ENCODE peak calls at places on chromosomes 2 and 18, in four cellular contexts. One of them, this sample, is unnamed.

GRCh38 chr2:204749319-204749718 is 204.0 kb downstream of the PARD3B start:
- DNase-seq in mesendoderm: no peak
- DNase-seq in H1: no peak
- DNase-seq in IMR-90: peak
- DNase-seq in this sample: no peak

GRCh38 chr2:12202301-12202700 is 455.9 kb downstream of the LPIN1 start:
- DNase-seq in IMR-90: peak
- DNase-seq in mesendoderm: peak
- DNase-seq in H1: no peak
- DNase-seq in this sample: no peak

GRCh38 chr18:67305466-67305865 is 211.1 kb downstream of the DSEL start:
- DNase-seq in IMR-90: no peak
- DNase-seq in H1: no peak
- DNase-seq in mesendoderm: no peak
- DNase-seq in this sample: no peak

GRCh38 chr2:98043101-98043500 is 43.9 kb upstream of the VWA3B start:
- DNase-seq in IMR-90: no peak
- DNase-seq in mesendoderm: peak
- DNase-seq in H1: no peak
- DNase-seq in this sample: no peak

GRCh38 chr2:20217041-20217970 is 7.6 kb downstream of the SDC1 start:
- DNase-seq in mesendoderm: no peak
- DNase-seq in IMR-90: no peak
- DNase-seq in H1: no peak
- DNase-seq in this sample: no peak

GRCh38 chr2:582792-583528 is 94.2 kb downstream of the TMEM18 start:
- DNase-seq in H1: no peak
- DNase-seq in mesendoderm: no peak
- DNase-seq in IMR-90: no peak
- DNase-seq in this sample: no peak

GRCh38 chr18:79949571-79950439 is 1.6 kb downstream of the SLC66A2 start:
- DNase-seq in IMR-90: no peak
- DNase-seq in mesendoderm: no peak
- DNase-seq in H1: no peak
- DNase-seq in this sample: peak

GRCh38 chr2:46275995-46276394 is 21.2 kb upstream of the EPAS1 start:
- DNase-seq in IMR-90: no peak
- DNase-seq in H1: no peak
- DNase-seq in mesendoderm: peak
- DNase-seq in this sample: peak

GRCh38 chr2:204468689-204469429 is 76.4 kb upstream of the PARD3B start:
- DNase-seq in mesendoderm: no peak
- DNase-seq in H1: no peak
- DNase-seq in IMR-90: peak
- DNase-seq in this sample: no peak

GRCh38 chr2:141703506-141703905 is 427.3 kb downstream of the LRP1B start:
- DNase-seq in IMR-90: no peak
- DNase-seq in H1: no peak
- DNase-seq in mesendoderm: no peak
- DNase-seq in this sample: no peak

GRCh38 chr2:231467613-231468525 is 3.6 kb upstream of the NCL start:
- DNase-seq in mesendoderm: no peak
- DNase-seq in IMR-90: no peak
- DNase-seq in H1: no peak
- DNase-seq in this sample: no peak

GRCh38 chr2:195612515-195613495 is 44.2 kb upstream of the SLC39A10 start:
- DNase-seq in IMR-90: peak
- DNase-seq in mesendoderm: peak
- DNase-seq in H1: peak
- DNase-seq in this sample: peak

GRCh38 chr18:37453754-37454153 is 111.8 kb downstream of the CELF4 start:
- DNase-seq in IMR-90: no peak
- DNase-seq in mesendoderm: no peak
- DNase-seq in H1: no peak
- DNase-seq in this sample: no peak

GRCh38 chr2:240411261-240412160 is 24.0 kb upstream of the GPC1 start:
- DNase-seq in IMR-90: no peak
- DNase-seq in mesendoderm: no peak
- DNase-seq in H1: no peak
- DNase-seq in this sample: peak

GRCh38 chr2:240412975-240413812 is 22.3 kb upstream of the GPC1 start:
- DNase-seq in mesendoderm: no peak
- DNase-seq in H1: no peak
- DNase-seq in IMR-90: no peak
- DNase-seq in this sample: peak

GRCh38 chr2:240410808-240411207 is 24.7 kb upstream of the GPC1 start:
- DNase-seq in H1: no peak
- DNase-seq in mesendoderm: no peak
- DNase-seq in IMR-90: no peak
- DNase-seq in this sample: peak

GRCh38 chr2:240413813-240414429 is 21.5 kb upstream of the GPC1 start:
- DNase-seq in H1: no peak
- DNase-seq in mesendoderm: no peak
- DNase-seq in IMR-90: no peak
- DNase-seq in this sample: peak

DNA sequence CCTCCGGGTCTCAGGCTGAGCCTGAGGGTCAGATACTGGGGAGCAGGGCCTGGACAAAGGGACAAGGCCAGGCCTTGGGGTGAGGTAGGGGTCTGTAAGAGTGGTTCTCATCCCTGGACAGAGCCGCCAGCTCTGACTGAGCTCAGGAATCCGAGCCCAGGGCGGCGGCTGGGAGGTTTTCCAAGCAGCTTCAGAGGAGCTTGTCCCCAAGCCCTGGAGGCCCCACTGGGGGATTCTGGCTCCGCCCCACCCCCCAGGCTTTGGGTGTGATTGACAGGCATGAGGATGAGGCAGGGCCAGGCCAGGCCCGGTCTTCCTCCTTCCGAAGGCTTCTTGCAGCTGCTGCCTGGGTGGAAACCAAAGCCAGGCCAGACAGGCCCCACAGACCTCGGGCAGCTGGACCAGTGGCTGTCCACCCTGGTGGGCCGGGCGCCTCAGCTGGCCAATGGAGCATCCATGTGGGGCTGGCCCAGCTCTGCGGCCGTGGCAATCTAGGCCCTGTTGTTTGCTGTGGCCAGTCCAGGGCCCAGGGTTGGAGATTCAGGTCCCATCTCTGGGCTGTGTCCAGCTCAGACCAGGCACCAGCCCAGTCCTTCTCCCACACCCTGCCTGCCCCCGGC is 23.1 kb upstream of the GPC1 start:
- DNase-seq in H1: no peak
- DNase-seq in IMR-90: no peak
- DNase-seq in mesendoderm: no peak
- DNase-seq in this sample: peak
- H3K56ac ChIP-seq in H1: no peak
- H3K56ac ChIP-seq in IMR-90: no peak
- H3K56ac ChIP-seq in mesendoderm: no peak
- H3K56ac ChIP-seq in this sample: no peak

GRCh38 chr2:239000089-239000488 is 152.2 kb downstream of the TWIST2 start:
- DNase-seq in mesendoderm: no peak
- DNase-seq in H1: no peak
- DNase-seq in IMR-90: no peak
- DNase-seq in this sample: no peak

GRCh38 chr2:238998775-238999174 is 150.9 kb downstream of the TWIST2 start:
- DNase-seq in mesendoderm: no peak
- DNase-seq in H1: no peak
- DNase-seq in IMR-90: no peak
- DNase-seq in this sample: no peak

GRCh38 chr2:238997684-238998083 is 149.8 kb downstream of the TWIST2 start:
- DNase-seq in H1: no peak
- DNase-seq in mesendoderm: no peak
- DNase-seq in IMR-90: no peak
- DNase-seq in this sample: no peak

GRCh38 chr2:239000500-239001073 is 152.7 kb downstream of the TWIST2 start:
- DNase-seq in mesendoderm: no peak
- DNase-seq in H1: no peak
- DNase-seq in IMR-90: no peak
- DNase-seq in this sample: no peak

GRCh38 chr2:238999290-238999741 is 151.4 kb downstream of the TWIST2 start:
- DNase-seq in IMR-90: no peak
- DNase-seq in H1: no peak
- DNase-seq in mesendoderm: no peak
- DNase-seq in this sample: no peak
- H3K56ac ChIP-seq in IMR-90: no peak
- H3K56ac ChIP-seq in H1: no peak
- H3K56ac ChIP-seq in mesendoderm: no peak
- H3K56ac ChIP-seq in this sample: no peak

GRCh38 chr18:63697261-63697660 is 5.5 kb upstream of the SERPINB11 start:
- DNase-seq in IMR-90: peak
- DNase-seq in H1: no peak
- DNase-seq in mesendoderm: no peak
- DNase-seq in this sample: no peak
- H3K56ac ChIP-seq in IMR-90: no peak
- H3K56ac ChIP-seq in H1: no peak
- H3K56ac ChIP-seq in mesendoderm: no peak
- H3K56ac ChIP-seq in this sample: no peak

GRCh38 chr2:120029672-120030640 is 17.1 kb downstream of the EPB41L5 start:
- DNase-seq in IMR-90: no peak
- DNase-seq in H1: no peak
- DNase-seq in mesendoderm: no peak
- DNase-seq in this sample: no peak
- H3K56ac ChIP-seq in IMR-90: no peak
- H3K56ac ChIP-seq in H1: no peak
- H3K56ac ChIP-seq in mesendoderm: no peak
- H3K56ac ChIP-seq in this sample: no peak

GRCh38 chr2:121667618-121668017 is 18.4 kb upstream of the CLASP1 start:
- DNase-seq in IMR-90: no peak
- DNase-seq in H1: no peak
- DNase-seq in mesendoderm: no peak
- DNase-seq in this sample: no peak
- H3K56ac ChIP-seq in IMR-90: no peak
- H3K56ac ChIP-seq in H1: no peak
- H3K56ac ChIP-seq in mesendoderm: no peak
- H3K56ac ChIP-seq in this sample: no peak

GRCh38 chr2:59233448-59233847 is 992.3 kb upstream of the FANCL start:
- DNase-seq in IMR-90: no peak
- DNase-seq in H1: no peak
- DNase-seq in mesendoderm: no peak
- DNase-seq in this sample: no peak

GRCh38 chr2:59232394-59233165 is 991.5 kb upstream of the FANCL start:
- DNase-seq in IMR-90: no peak
- DNase-seq in H1: no peak
- DNase-seq in mesendoderm: no peak
- DNase-seq in this sample: no peak

GRCh38 chr2:59233910-59234309 is 992.8 kb upstream of the FANCL start:
- DNase-seq in H1: no peak
- DNase-seq in IMR-90: no peak
- DNase-seq in mesendoderm: no peak
- DNase-seq in this sample: no peak

GRCh38 chr2:59236723-59237122 is 995.6 kb upstream of the FANCL start:
- DNase-seq in IMR-90: no peak
- DNase-seq in mesendoderm: no peak
- DNase-seq in H1: no peak
- DNase-seq in this sample: no peak

GRCh38 chr2:59237311-59237710 is 996.2 kb upstream of the FANCL start:
- DNase-seq in H1: no peak
- DNase-seq in IMR-90: no peak
- DNase-seq in mesendoderm: no peak
- DNase-seq in this sample: no peak
- H3K56ac ChIP-seq in H1: no peak
- H3K56ac ChIP-seq in IMR-90: no peak
- H3K56ac ChIP-seq in mesendoderm: no peak
- H3K56ac ChIP-seq in this sample: no peak

DNA sequence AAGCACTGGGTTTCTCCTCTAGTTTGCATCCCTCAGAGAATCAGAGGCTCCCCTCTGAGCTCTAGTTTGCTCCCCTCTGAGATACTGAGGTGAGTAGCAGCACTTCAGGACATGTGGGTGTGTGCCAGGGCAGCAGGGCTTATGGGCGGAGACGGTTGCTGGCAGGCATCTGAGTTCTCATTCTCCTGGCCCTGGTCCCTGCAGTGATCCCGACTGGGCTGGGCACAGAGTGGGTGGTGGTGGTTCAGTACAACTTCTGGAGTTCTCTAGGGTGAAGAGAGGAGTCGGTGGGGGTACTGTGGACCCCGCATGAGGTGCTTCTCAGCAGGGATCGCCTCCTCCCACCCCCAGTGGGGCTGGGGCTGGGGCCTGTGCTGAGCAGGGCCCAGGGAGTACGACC is 47.9 kb downstream of the BOLA3 start:
- DNase-seq in H1: no peak
- DNase-seq in mesendoderm: no peak
- DNase-seq in IMR-90: no peak
- DNase-seq in this sample: peak
- H3K56ac ChIP-seq in H1: no peak
- H3K56ac ChIP-seq in mesendoderm: no peak
- H3K56ac ChIP-seq in IMR-90: no peak
- H3K56ac ChIP-seq in this sample: no peak

This sample was measured in H9.